ENCODE peak calls at places on chromosomes 5 and 9, in five cellular contexts. T is A549; L is fibroblast of lung; S is CD8-positive, alpha-beta memory T cell; J is IMR-90. Q is an unnamed sample. For H3K4me1, the result is how much of the 10 kb centered on the place peaks cover.

GRCh38 chr9:87428659-87429058 is 69.0 kb upstream of the DAPK1 start:
- DNase-seq in T (no peak), L (no peak), S (no peak), J (no peak), Q (no peak)

GRCh38 chr5:52794519-52794918 is 6.8 kb downstream of the ITGA1 start:
- DNase-seq in T (peak), L (peak), S (no peak), J (peak), Q (no peak)

GRCh38 chr9:137787786-137788505 is 89.6 kb upstream of the CACNA1B start:
- DNase-seq in T (no peak), L (no peak), S (no peak), J (no peak), Q (no peak)

GRCh38 chr5:80146036-80146435 is 109.8 kb downstream of the SERINC5 start:
- DNase-seq in T (no peak), L (no peak), S (no peak), J (no peak), Q (no peak)

GRCh38 chr9:72844440-72844768 is 108.4 kb downstream of the ALDH1A1 start:
- DNase-seq in T (no peak), L (no peak), S (no peak), J (no peak), Q (no peak)

GRCh38 chr5:56415356-56415765 is 182.2 kb upstream of the ANKRD55 start:
- DNase-seq in T (peak), L (peak), S (no peak), J (peak), Q (peak)

GRCh38 chr9:15642369-15642962 is 89.6 kb downstream of the CCDC171 start:
- DNase-seq in T (peak), L (peak), S (no peak), J (peak), Q (no peak)

GRCh38 chr5:88875609-88876234 is 7.3 kb downstream of the MEF2C start:
- DNase-seq in T (no peak), L (no peak), S (no peak), J (no peak), Q (no peak)

GRCh38 chr9:37201581-37201980 is 81.2 kb downstream of the ZCCHC7 start:
- DNase-seq in T (no peak), L (no peak), S (no peak), J (no peak), Q (no peak)

GRCh38 chr9:114898741-114899140 is 31.6 kb downstream of the TNFSF8 start:
- DNase-seq in T (no peak), L (no peak), S (peak), J (no peak), Q (no peak)

GRCh38 chr9:109968332-109968657 is 188.3 kb downstream of the PALM2AKAP2 start:
- DNase-seq in T (no peak), L (no peak), S (no peak), J (peak), Q (no peak)

GRCh38 chr5:156475831-156476551 is 149.0 kb downstream of the SGCD start:
- DNase-seq in T (peak), L (peak), S (no peak), J (peak), Q (no peak)

GRCh38 chr5:177311361-177311722 is 356 bp downstream of the MXD3 start:
- DNase-seq in T (no peak), L (no peak), S (no peak), J (no peak), Q (peak)

GRCh38 chr5:32217886-32218396 is 43.8 kb upstream of the GOLPH3 start:
- DNase-seq in T (no peak), L (peak), S (no peak), J (no peak), Q (no peak)

GRCh38 chr5:30040483-30041116 is 1152.9 kb upstream of the CDH6 start:
- DNase-seq in T (peak), L (peak), S (no peak), J (peak), Q (no peak)

GRCh38 chr9:14315754-14316573 is 2.0 kb upstream of the NFIB start:
- DNase-seq in T (peak), L (peak), S (no peak), J (no peak), Q (no peak)
- H3K4me1 ChIP-seq in T (under half), L (under half), S (under half), J (under half), Q (under half)

GRCh38 chr5:1200495-1201326 is 684 bp upstream of the SLC6A19 start:
- DNase-seq in T (no peak), L (no peak), S (no peak), J (no peak), Q (no peak)

GRCh38 chr5:1202798-1203185 is 1.4 kb downstream of the SLC6A19 start:
- DNase-seq in T (no peak), L (no peak), S (no peak), J (no peak), Q (no peak)

GRCh38 chr5:1203311-1203967 is 2.0 kb downstream of the SLC6A19 start:
- DNase-seq in T (no peak), L (no peak), S (no peak), J (no peak), Q (no peak)

GRCh38 chr5:1201327-1202025 is at the start of gene SLC6A19:
- DNase-seq in T (no peak), L (no peak), S (no peak), J (no peak), Q (no peak)

DNA sequence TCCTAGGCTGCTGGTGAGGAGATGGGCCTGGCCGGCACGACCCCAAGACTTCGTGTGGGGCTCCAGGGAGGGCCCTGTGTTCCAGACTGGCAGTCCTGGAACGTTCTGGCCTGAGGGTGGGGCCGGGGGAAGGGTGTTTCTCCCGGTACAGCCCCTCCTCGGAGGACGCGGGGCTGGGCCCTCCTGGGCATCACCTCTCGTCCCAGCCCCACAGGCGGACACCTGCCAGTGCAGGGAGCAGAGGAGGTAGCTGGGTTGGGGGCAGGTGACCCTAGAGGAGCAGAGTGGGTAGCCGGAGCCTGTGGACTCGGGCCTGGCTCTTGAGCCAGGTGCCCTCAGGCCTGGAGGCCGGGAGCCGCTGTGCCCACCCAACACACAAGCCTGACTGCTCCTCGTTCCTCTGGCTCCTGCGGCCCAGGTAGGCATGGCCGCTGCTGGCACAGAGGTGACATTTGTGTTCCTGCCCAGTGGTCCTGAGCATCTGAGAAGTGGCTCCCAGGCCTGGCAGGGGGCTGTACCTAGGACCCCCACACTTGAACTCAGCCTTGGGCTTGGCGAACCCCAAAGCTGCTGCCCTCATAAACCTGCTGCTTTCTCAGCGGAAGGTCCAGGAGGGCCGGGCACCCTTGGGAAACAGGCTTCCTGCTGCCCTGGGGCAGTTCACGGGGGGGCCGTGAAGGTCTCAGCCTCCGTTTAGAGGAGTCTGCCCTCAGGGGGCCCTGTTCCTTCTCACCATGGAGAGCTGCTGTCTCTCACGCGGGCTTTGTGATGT is 817 bp downstream of the SLC6A19 start:
- DNase-seq in T (no peak), L (no peak), S (no peak), J (no peak), Q (no peak)
- H3K4me1 ChIP-seq in T (under half), L (under half), S (under half), J (under half), Q (under half)

GRCh38 chr9:23621166-23621565 is 204.9 kb downstream of the ELAVL2 start:
- DNase-seq in T (no peak), L (no peak), S (no peak), J (no peak), Q (no peak)

GRCh38 chr9:23622396-23622795 is 203.6 kb downstream of the ELAVL2 start:
- DNase-seq in T (no peak), L (no peak), S (no peak), J (no peak), Q (no peak)

GRCh38 chr9:23621924-23622323 is 204.1 kb downstream of the ELAVL2 start:
- DNase-seq in T (no peak), L (no peak), S (no peak), J (no peak), Q (no peak)
- H3K4me1 ChIP-seq in T (under half), L (under half), S (under half), J (under half), Q (under half)

GRCh38 chr9:12696931-12697622 is 3.9 kb downstream of the TYRP1 start:
- DNase-seq in T (no peak), L (no peak), S (no peak), J (no peak), Q (no peak)

GRCh38 chr9:12697719-12698118 is 4.5 kb downstream of the TYRP1 start:
- DNase-seq in T (no peak), L (no peak), S (no peak), J (no peak), Q (no peak)

GRCh38 chr9:12698986-12699385 is 5.8 kb downstream of the TYRP1 start:
- DNase-seq in T (no peak), L (no peak), S (no peak), J (no peak), Q (no peak)

GRCh38 chr9:12698293-12698692 is 5.1 kb downstream of the TYRP1 start:
- DNase-seq in T (no peak), L (peak), S (no peak), J (peak), Q (no peak)

GRCh38 chr9:12699529-12699928 is 6.3 kb downstream of the TYRP1 start:
- DNase-seq in T (no peak), L (peak), S (no peak), J (peak), Q (no peak)
- H3K4me1 ChIP-seq in T (under half), L (under half), S (under half), J (under half), Q (under half)

GRCh38 chr9:128554155-128554862 is 1.9 kb downstream of the SPTAN1 start:
- DNase-seq in T (peak), L (peak), S (no peak), J (peak), Q (peak)

GRCh38 chr9:128555180-128555721 is 2.9 kb downstream of the SPTAN1 start:
- DNase-seq in T (peak), L (peak), S (no peak), J (peak), Q (peak)

GRCh38 chr9:128556276-128556675 is 3.9 kb downstream of the SPTAN1 start:
- DNase-seq in T (no peak), L (no peak), S (no peak), J (no peak), Q (no peak)

GRCh38 chr9:128556915-128557634 is 4.7 kb downstream of the SPTAN1 start:
- DNase-seq in T (no peak), L (no peak), S (no peak), J (no peak), Q (no peak)

GRCh38 chr9:128558431-128559310 is 6.3 kb downstream of the SPTAN1 start:
- DNase-seq in T (peak), L (peak), S (no peak), J (peak), Q (peak)
- H3K4me1 ChIP-seq in T (half or more), L (under half), S (half or more), J (under half), Q (half or more)

GRCh38 chr5:138972836-138973235 is 97.7 kb upstream of the LRRTM2 start:
- DNase-seq in T (no peak), L (no peak), S (no peak), J (no peak), Q (no peak)

GRCh38 chr5:138969323-138970013 is 94.3 kb upstream of the LRRTM2 start:
- DNase-seq in T (no peak), L (no peak), S (no peak), J (no peak), Q (no peak)

GRCh38 chr5:138974227-138975063 is 99.3 kb upstream of the LRRTM2 start:
- DNase-seq in T (no peak), L (peak), S (no peak), J (peak), Q (no peak)

GRCh38 chr5:138975098-138975847 is 100.1 kb upstream of the LRRTM2 start:
- DNase-seq in T (no peak), L (peak), S (no peak), J (peak), Q (no peak)

DNA sequence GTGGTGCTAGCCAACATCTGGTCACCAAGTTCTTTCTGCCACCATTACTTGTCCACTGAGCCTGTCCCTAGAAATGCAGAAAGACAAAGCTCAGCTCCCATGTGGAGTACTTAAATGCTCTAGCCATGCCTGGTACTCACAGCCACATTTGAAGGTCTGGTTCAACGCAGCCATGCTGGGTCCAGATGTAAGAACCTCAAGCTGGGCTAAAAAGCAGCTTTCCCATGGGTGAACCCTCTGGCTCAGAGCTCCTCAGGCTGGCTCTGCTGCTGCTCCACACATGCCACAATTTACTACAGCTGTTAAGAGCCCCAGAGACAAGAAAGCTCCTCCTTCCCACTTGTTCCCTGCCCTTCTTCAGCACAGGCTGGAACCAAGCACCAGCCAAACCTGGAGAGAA is 97.1 kb upstream of the LRRTM2 start:
- DNase-seq in T (no peak), L (no peak), S (no peak), J (no peak), Q (no peak)
- H3K4me1 ChIP-seq in T (under half), L (under half), S (under half), J (under half), Q (under half)

GRCh38 chr9:74282526-74283253 is 214.4 kb upstream of the RORB start:
- DNase-seq in T (no peak), L (no peak), S (no peak), J (no peak), Q (no peak)

GRCh38 chr9:74285075-74285474 is 212.1 kb upstream of the RORB start:
- DNase-seq in T (peak), L (no peak), S (no peak), J (no peak), Q (no peak)

GRCh38 chr9:74281674-74282073 is 215.5 kb upstream of the RORB start:
- DNase-seq in T (peak), L (no peak), S (no peak), J (no peak), Q (no peak)

GRCh38 chr9:74284596-74284995 is 212.5 kb upstream of the RORB start:
- DNase-seq in T (no peak), L (no peak), S (no peak), J (no peak), Q (no peak)
- H3K4me1 ChIP-seq in T (under half), L (under half), S (under half), J (under half), Q (under half)

GRCh38 chr9:68981825-68982224 is 32.1 kb downstream of the PRKACG start:
- DNase-seq in T (no peak), L (no peak), S (no peak), J (no peak), Q (no peak)

GRCh38 chr9:68978054-68978453 is 35.9 kb downstream of the PRKACG start:
- DNase-seq in T (no peak), L (no peak), S (no peak), J (no peak), Q (no peak)

GRCh38 chr9:68979538-68980314 is 34.2 kb downstream of the PRKACG start:
- DNase-seq in T (no peak), L (no peak), S (no peak), J (no peak), Q (no peak)

GRCh38 chr9:68978501-68978900 is 35.4 kb downstream of the PRKACG start:
- DNase-seq in T (no peak), L (no peak), S (no peak), J (no peak), Q (no peak)

DNA sequence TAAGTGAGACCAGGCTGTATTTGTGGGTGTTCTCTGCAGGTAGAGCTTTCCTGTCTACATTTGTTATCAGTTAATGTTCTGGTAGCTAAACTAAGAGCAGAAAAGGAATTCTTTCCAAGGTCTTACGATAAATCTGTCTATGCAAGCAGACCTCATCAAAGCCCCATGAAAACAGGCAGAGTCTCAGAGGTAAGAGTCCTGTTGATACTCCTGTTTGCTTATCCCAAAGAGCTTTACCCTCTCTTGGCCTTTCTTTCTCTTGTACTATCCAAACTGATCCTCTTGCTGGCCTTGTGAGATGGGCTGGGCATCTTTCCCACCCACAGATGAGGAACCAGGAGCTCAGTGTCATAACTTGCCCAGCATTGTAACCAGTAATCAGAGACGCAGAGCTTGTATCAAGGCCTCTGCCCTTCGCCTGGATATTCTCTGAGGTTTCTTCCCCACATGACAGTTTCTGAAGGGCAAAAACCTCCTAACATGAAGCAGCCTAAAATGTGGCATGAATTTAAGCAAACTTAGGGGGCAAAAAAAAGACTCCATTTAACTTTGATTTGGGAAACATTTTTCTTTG is 33.5 kb downstream of the PRKACG start:
- DNase-seq in T (no peak), L (no peak), S (no peak), J (no peak), Q (no peak)
- H3K4me1 ChIP-seq in T (under half), L (under half), S (under half), J (under half), Q (under half)

DNA sequence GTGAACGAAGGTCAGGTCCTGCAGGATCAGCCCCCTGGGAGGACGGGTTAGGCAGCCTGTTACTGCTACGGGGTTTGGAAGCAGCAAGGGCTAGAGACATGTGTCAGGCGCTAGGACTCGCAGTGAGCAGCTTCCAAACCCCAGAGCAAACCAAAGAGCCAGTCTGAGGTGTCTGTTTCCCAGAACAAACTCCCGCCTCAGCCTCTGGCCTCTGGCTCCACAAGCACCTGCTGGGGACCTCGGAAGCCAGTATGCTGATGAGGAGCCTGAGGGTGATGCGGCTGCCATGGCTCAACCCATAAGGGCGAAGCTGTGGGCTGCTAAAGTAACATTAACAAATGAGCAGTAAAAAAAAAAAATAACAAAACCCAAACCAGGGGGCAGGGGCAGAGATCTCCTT is 35.0 kb downstream of the PRRT1B start:
- DNase-seq in T (no peak), L (no peak), S (no peak), J (no peak), Q (no peak)
- H3K4me1 ChIP-seq in T (under half), L (under half), S (under half), J (under half), Q (under half)

GRCh38 chr9:95095619-95096355 is 221.7 kb downstream of the FANCC start:
- DNase-seq in T (no peak), L (no peak), S (no peak), J (no peak), Q (peak)

GRCh38 chr9:95096381-95096780 is 221.1 kb downstream of the FANCC start:
- DNase-seq in T (no peak), L (no peak), S (no peak), J (no peak), Q (no peak)

GRCh38 chr9:95098391-95098921 is 219.1 kb downstream of the FANCC start:
- DNase-seq in T (no peak), L (no peak), S (no peak), J (no peak), Q (no peak)

GRCh38 chr9:95096807-95097206 is 220.7 kb downstream of the FANCC start:
- DNase-seq in T (no peak), L (no peak), S (no peak), J (no peak), Q (no peak)

GRCh38 chr9:95097279-95097678 is 220.2 kb downstream of the FANCC start:
- DNase-seq in T (no peak), L (no peak), S (no peak), J (no peak), Q (no peak)
- H3K4me1 ChIP-seq in T (under half), L (under half), S (under half), J (under half), Q (half or more)